ENCODE peak calls at places on chromosomes 2 and 18, in four cellular contexts. One of them, this sample, is unnamed.

GRCh38 chr2:57943271-57943670 is 103.3 kb upstream of the VRK2 start:
- DNase-seq in anterior cingulate cortex: no peak
- DNase-seq in dorsolateral prefrontal cortex: no peak
- DNase-seq in NT2/D1: no peak
- DNase-seq in this sample: no peak

GRCh38 chr18:35029103-35029502 is 12.1 kb upstream of the MAPRE2 start:
- DNase-seq in dorsolateral prefrontal cortex: no peak
- DNase-seq in anterior cingulate cortex: no peak
- DNase-seq in NT2/D1: no peak
- DNase-seq in this sample: no peak

GRCh38 chr2:174493549-174494331 is 6.9 kb upstream of the GPR155 start:
- DNase-seq in NT2/D1: no peak
- DNase-seq in dorsolateral prefrontal cortex: no peak
- DNase-seq in anterior cingulate cortex: no peak
- DNase-seq in this sample: no peak

GRCh38 chr2:203741566-203741965 is 35.1 kb downstream of the CD28 start:
- DNase-seq in anterior cingulate cortex: no peak
- DNase-seq in NT2/D1: no peak
- DNase-seq in dorsolateral prefrontal cortex: no peak
- DNase-seq in this sample: no peak

GRCh38 chr2:223855426-223855825 is 18.0 kb upstream of the AP1S3 start:
- DNase-seq in NT2/D1: no peak
- DNase-seq in dorsolateral prefrontal cortex: no peak
- DNase-seq in anterior cingulate cortex: no peak
- DNase-seq in this sample: no peak

GRCh38 chr2:186734957-186735734 is 41.3 kb downstream of the FAM171B start:
- DNase-seq in dorsolateral prefrontal cortex: no peak
- DNase-seq in NT2/D1: peak; percentile 39
- DNase-seq in anterior cingulate cortex: no peak
- DNase-seq in this sample: no peak

GRCh38 chr18:51559902-51560287 is 362.4 kb upstream of the MEX3C start:
- DNase-seq in dorsolateral prefrontal cortex: no peak
- DNase-seq in anterior cingulate cortex: no peak
- DNase-seq in NT2/D1: no peak
- DNase-seq in this sample: no peak

GRCh38 chr2:192011196-192011595 is 164.3 kb upstream of the CAVIN2 start:
- DNase-seq in anterior cingulate cortex: no peak
- DNase-seq in dorsolateral prefrontal cortex: no peak
- DNase-seq in NT2/D1: no peak
- DNase-seq in this sample: no peak

GRCh38 chr18:58176915-58177717 is 133.1 kb downstream of the NEDD4L start:
- DNase-seq in NT2/D1: no peak
- DNase-seq in dorsolateral prefrontal cortex: no peak
- DNase-seq in anterior cingulate cortex: no peak
- DNase-seq in this sample: no peak

GRCh38 chr2:60707750-60708371 is 48.2 kb upstream of the PAPOLG start:
- DNase-seq in NT2/D1: peak; percentile 16
- DNase-seq in anterior cingulate cortex: no peak
- DNase-seq in dorsolateral prefrontal cortex: no peak
- DNase-seq in this sample: peak; percentile 50

GRCh38 chr18:10379511-10379910 is 74.9 kb upstream of the APCDD1 start:
- DNase-seq in dorsolateral prefrontal cortex: no peak
- DNase-seq in NT2/D1: no peak
- DNase-seq in anterior cingulate cortex: no peak
- DNase-seq in this sample: no peak

GRCh38 chr2:163191372-163191771 is 352.8 kb upstream of the KCNH7 start:
- DNase-seq in NT2/D1: no peak
- DNase-seq in anterior cingulate cortex: no peak
- DNase-seq in dorsolateral prefrontal cortex: no peak
- DNase-seq in this sample: peak; percentile 2

GRCh38 chr2:5560981-5561380 is 131.2 kb upstream of the SOX11 start:
- DNase-seq in NT2/D1: no peak
- DNase-seq in anterior cingulate cortex: peak; percentile 12
- DNase-seq in dorsolateral prefrontal cortex: no peak
- DNase-seq in this sample: peak; percentile 17

GRCh38 chr2:46644690-46645385 is 165.5 kb downstream of the TMEM247 start:
- DNase-seq in NT2/D1: no peak
- DNase-seq in anterior cingulate cortex: no peak
- DNase-seq in dorsolateral prefrontal cortex: no peak
- DNase-seq in this sample: no peak

GRCh38 chr18:78737006-78737915 is 242.4 kb upstream of the SALL3 start:
- DNase-seq in anterior cingulate cortex: no peak
- DNase-seq in NT2/D1: no peak
- DNase-seq in dorsolateral prefrontal cortex: no peak
- DNase-seq in this sample: no peak

GRCh38 chr2:10375570-10376266 is 72.4 kb downstream of the ODC1 start:
- DNase-seq in NT2/D1: no peak
- DNase-seq in dorsolateral prefrontal cortex: no peak
- DNase-seq in anterior cingulate cortex: no peak
- DNase-seq in this sample: no peak

GRCh38 chr2:232842689-232843088 is 27.4 kb upstream of the SNORC start:
- DNase-seq in anterior cingulate cortex: peak; percentile 18
- DNase-seq in NT2/D1: no peak
- DNase-seq in dorsolateral prefrontal cortex: no peak
- DNase-seq in this sample: no peak

GRCh38 chr2:65227035-65227470 is 578 bp upstream of the ACTR2 start:
- DNase-seq in NT2/D1: no peak
- DNase-seq in dorsolateral prefrontal cortex: no peak
- DNase-seq in anterior cingulate cortex: no peak
- DNase-seq in this sample: no peak

GRCh38 chr2:579351-579886 is 97.8 kb downstream of the TMEM18 start:
- DNase-seq in dorsolateral prefrontal cortex: no peak
- DNase-seq in anterior cingulate cortex: no peak
- DNase-seq in NT2/D1: no peak
- DNase-seq in this sample: no peak

GRCh38 chr18:36315736-36316135 is 18.2 kb downstream of the FHOD3 start:
- DNase-seq in NT2/D1: no peak
- DNase-seq in dorsolateral prefrontal cortex: no peak
- DNase-seq in anterior cingulate cortex: no peak
- DNase-seq in this sample: no peak

GRCh38 chr2:206713770-206714169 is 4.4 kb downstream of the DYTN start:
- DNase-seq in NT2/D1: no peak
- DNase-seq in anterior cingulate cortex: no peak
- DNase-seq in dorsolateral prefrontal cortex: no peak
- DNase-seq in this sample: no peak

GRCh38 chr2:150339951-150340350 is 147.5 kb downstream of the RND3 start:
- DNase-seq in dorsolateral prefrontal cortex: no peak
- DNase-seq in NT2/D1: no peak
- DNase-seq in anterior cingulate cortex: peak; percentile 8
- DNase-seq in this sample: no peak

GRCh38 chr2:127175821-127176354 is 44.2 kb downstream of the CYP27C1 start:
- DNase-seq in NT2/D1: no peak
- DNase-seq in anterior cingulate cortex: peak; percentile 40
- DNase-seq in dorsolateral prefrontal cortex: no peak
- DNase-seq in this sample: no peak

GRCh38 chr2:205764502-205764815 is 82.2 kb downstream of the NRP2 start:
- DNase-seq in dorsolateral prefrontal cortex: no peak
- DNase-seq in anterior cingulate cortex: no peak
- DNase-seq in NT2/D1: no peak
- DNase-seq in this sample: no peak

GRCh38 chr2:30444283-30444682 is 2.8 kb upstream of the LCLAT1 start:
- DNase-seq in NT2/D1: no peak
- DNase-seq in dorsolateral prefrontal cortex: no peak
- DNase-seq in anterior cingulate cortex: no peak
- DNase-seq in this sample: no peak

GRCh38 chr2:210539035-210539434 is 17.4 kb upstream of the CPS1 start:
- DNase-seq in anterior cingulate cortex: no peak
- DNase-seq in dorsolateral prefrontal cortex: no peak
- DNase-seq in NT2/D1: no peak
- DNase-seq in this sample: no peak

GRCh38 chr2:143029141-143029540 is 100.1 kb upstream of the ARHGAP15 start:
- DNase-seq in dorsolateral prefrontal cortex: no peak
- DNase-seq in NT2/D1: no peak
- DNase-seq in anterior cingulate cortex: no peak
- DNase-seq in this sample: no peak

GRCh38 chr2:157413342-157414035 is 30.4 kb downstream of the CYTIP start:
- DNase-seq in dorsolateral prefrontal cortex: no peak
- DNase-seq in anterior cingulate cortex: no peak
- DNase-seq in NT2/D1: no peak
- DNase-seq in this sample: no peak

GRCh38 chr2:238149841-238150572 is 8.8 kb upstream of the ERFE start:
- DNase-seq in NT2/D1: no peak
- DNase-seq in dorsolateral prefrontal cortex: no peak
- DNase-seq in anterior cingulate cortex: no peak
- DNase-seq in this sample: no peak

GRCh38 chr18:51278045-51278649 is 80.7 kb upstream of the MEX3C start:
- DNase-seq in anterior cingulate cortex: no peak
- DNase-seq in dorsolateral prefrontal cortex: peak; percentile 66
- DNase-seq in NT2/D1: peak; percentile 47
- DNase-seq in this sample: peak; percentile 19